ENCODE peak calls at places on chromosomes 11 and 22, in seven cellular contexts. C, T, J, U, B, E and O are unnamed samples.
A peak's percentile ranks its signal among the peaks of the same experiment; 100 is the strongest.

GRCh38 chr22:36552300-36552699 is 23.3 kb upstream of the EIF3D start:
- DNase-seq in C (no peak), T (no peak), J (no peak), U (no peak), B (no peak), E (no peak), O (no peak)

GRCh38 chr11:66115638-66116410 is 45.8 kb downstream of the PACS1 start:
- DNase-seq in C (no peak), T (no peak), J (no peak), U (no peak), B (peak; percentile 20), E (no peak), O (no peak)

GRCh38 chr22:20393705-20394476 is at the start of gene ZNF74:
- DNase-seq in C (peak; percentile 82), T (peak; percentile 90), J (peak; percentile 85), U (peak; percentile 80), B (peak; percentile 88), E (peak; percentile 84), O (peak; percentile 91)

GRCh38 chr22:44764974-44765373 is 12.6 kb downstream of the ARHGAP8 start:
- DNase-seq in C (no peak), T (no peak), J (no peak), U (no peak), B (no peak), E (no peak), O (no peak)

GRCh38 chr11:859394-860131 is 16.9 kb downstream of the TSPAN4 start:
- DNase-seq in C (peak; percentile 79), T (peak; percentile 84), J (peak; percentile 80), U (peak; percentile 62), B (peak; percentile 85), E (peak; percentile 26), O (peak; percentile 90)

GRCh38 chr11:61542024-61542461 is 33.5 kb downstream of the LRRC10B start:
- DNase-seq in C (peak; percentile 18), T (no peak), J (no peak), U (no peak), B (no peak), E (no peak), O (peak; percentile 41)

GRCh38 chr22:29098296-29098695 is 25.5 kb downstream of the KREMEN1 start:
- DNase-seq in C (no peak), T (no peak), J (no peak), U (no peak), B (no peak), E (no peak), O (no peak)

GRCh38 chr11:101129203-101129943 is at the start of gene PGR:
- DNase-seq in C (peak; percentile 86), T (no peak), J (peak; percentile 52), U (peak; percentile 27), B (no peak), E (no peak), O (no peak)

GRCh38 chr11:108787105-108787504 is 122.2 kb downstream of the DDX10 start:
- DNase-seq in C (no peak), T (no peak), J (no peak), U (no peak), B (no peak), E (peak; percentile 44), O (no peak)

GRCh38 chr11:66906077-66906929 is 49.4 kb downstream of the LRFN4 start:
- DNase-seq in C (no peak), T (peak; percentile 78), J (no peak), U (no peak), B (peak; percentile 49), E (peak; percentile 84), O (no peak)

GRCh38 chr11:47408598-47409439 is 429 bp downstream of the SLC39A13 start:
- DNase-seq in C (peak; percentile 65), T (peak; percentile 51), J (peak; percentile 68), U (no peak), B (peak; percentile 87), E (peak; percentile 72), O (peak; percentile 67)

GRCh38 chr11:21264125-21264524 is 594.7 kb downstream of the NELL1 start:
- DNase-seq in C (no peak), T (no peak), J (no peak), U (no peak), B (no peak), E (no peak), O (no peak)

GRCh38 chr11:126391970-126392637 is 36.6 kb downstream of the ST3GAL4 start:
- DNase-seq in C (no peak), T (no peak), J (peak; percentile 37), U (peak; percentile 9), B (no peak), E (no peak), O (peak; percentile 34)

GRCh38 chr22:45195616-45196015 is 31.9 kb downstream of the NUP50 start:
- DNase-seq in C (no peak), T (no peak), J (no peak), U (no peak), B (no peak), E (no peak), O (no peak)

GRCh38 chr11:25198704-25199103 is 701.9 kb downstream of the LUZP2 start:
- DNase-seq in C (no peak), T (no peak), J (no peak), U (no peak), B (no peak), E (no peak), O (no peak)

GRCh38 chr11:31810779-31811647 is at the start of gene PAX6:
- DNase-seq in C (no peak), T (no peak), J (peak; percentile 50), U (no peak), B (peak; percentile 19), E (peak; percentile 74), O (peak; percentile 76)

GRCh38 chr11:47992959-47993820 is 12.8 kb downstream of the PTPRJ start:
- DNase-seq in C (no peak), T (no peak), J (no peak), U (no peak), B (peak; percentile 89), E (peak; percentile 59), O (no peak)

GRCh38 chr11:29159552-29160465 is 857.0 kb downstream of the KCNA4 start:
- DNase-seq in C (no peak), T (peak; percentile 34), J (no peak), U (no peak), B (peak; percentile 90), E (peak; percentile 84), O (peak; percentile 27)

GRCh38 chr11:69371731-69372588 is 78.0 kb downstream of the MYEOV start:
- DNase-seq in C (no peak), T (peak; percentile 19), J (no peak), U (no peak), B (no peak), E (no peak), O (no peak)

GRCh38 chr11:130457909-130458729 is 9.7 kb downstream of the ADAMTS15 start:
- DNase-seq in C (no peak), T (no peak), J (no peak), U (no peak), B (no peak), E (no peak), O (no peak)

GRCh38 chr22:27732841-27733240 is 68.7 kb downstream of the MN1 start:
- DNase-seq in C (no peak), T (no peak), J (no peak), U (no peak), B (no peak), E (no peak), O (no peak)

GRCh38 chr11:70019576-70020011 is 58.5 kb upstream of the ANO1 start:
- DNase-seq in C (no peak), T (no peak), J (no peak), U (no peak), B (peak; percentile 45), E (no peak), O (no peak)

GRCh38 chr22:32801436-32802290 is at the start of gene TIMP3:
- DNase-seq in C (peak; percentile 95), T (peak; percentile 63), J (peak; percentile 82), U (peak; percentile 92), B (peak; percentile 82), E (no peak), O (peak; percentile 79)

GRCh38 chr11:120561286-120561685 is 49.7 kb downstream of the GRIK4 start:
- DNase-seq in C (no peak), T (no peak), J (no peak), U (no peak), B (no peak), E (no peak), O (no peak)

GRCh38 chr11:120558754-120559431 is 47.3 kb downstream of the GRIK4 start:
- DNase-seq in C (no peak), T (no peak), J (no peak), U (no peak), B (no peak), E (no peak), O (no peak)

GRCh38 chr11:120555433-120555773 is 43.9 kb downstream of the GRIK4 start:
- DNase-seq in C (no peak), T (no peak), J (no peak), U (no peak), B (no peak), E (no peak), O (no peak)

GRCh38 chr11:120554771-120555432 is 43.4 kb downstream of the GRIK4 start:
- DNase-seq in C (no peak), T (no peak), J (no peak), U (no peak), B (peak; percentile 73), E (no peak), O (peak; percentile 54)

GRCh38 chr11:120556841-120557240 is 45.3 kb downstream of the GRIK4 start:
- DNase-seq in C (no peak), T (no peak), J (no peak), U (no peak), B (no peak), E (no peak), O (no peak)
- H3K4me1 ChIP-seq in C (no peaks in the 10 kb centered on the region), T (no peaks in the 10 kb centered on the region), J (no peaks in the 10 kb centered on the region), U (no peaks in the 10 kb centered on the region), B (peaks cover 8% of the 10 kb centered on the region), E (no peaks in the 10 kb centered on the region), O (peaks cover 19% of the 10 kb centered on the region)

GRCh38 chr22:37594237-37594636 is 14.3 kb upstream of the LGALS2 start:
- DNase-seq in C (no peak), T (no peak), J (no peak), U (no peak), B (no peak), E (no peak), O (no peak)
- TF ChIP-seq CTCF in C (no peak), T (no peak), J (no peak), U (no peak), B (no peak), E (peak; percentile 13), O (no peak)

DNA sequence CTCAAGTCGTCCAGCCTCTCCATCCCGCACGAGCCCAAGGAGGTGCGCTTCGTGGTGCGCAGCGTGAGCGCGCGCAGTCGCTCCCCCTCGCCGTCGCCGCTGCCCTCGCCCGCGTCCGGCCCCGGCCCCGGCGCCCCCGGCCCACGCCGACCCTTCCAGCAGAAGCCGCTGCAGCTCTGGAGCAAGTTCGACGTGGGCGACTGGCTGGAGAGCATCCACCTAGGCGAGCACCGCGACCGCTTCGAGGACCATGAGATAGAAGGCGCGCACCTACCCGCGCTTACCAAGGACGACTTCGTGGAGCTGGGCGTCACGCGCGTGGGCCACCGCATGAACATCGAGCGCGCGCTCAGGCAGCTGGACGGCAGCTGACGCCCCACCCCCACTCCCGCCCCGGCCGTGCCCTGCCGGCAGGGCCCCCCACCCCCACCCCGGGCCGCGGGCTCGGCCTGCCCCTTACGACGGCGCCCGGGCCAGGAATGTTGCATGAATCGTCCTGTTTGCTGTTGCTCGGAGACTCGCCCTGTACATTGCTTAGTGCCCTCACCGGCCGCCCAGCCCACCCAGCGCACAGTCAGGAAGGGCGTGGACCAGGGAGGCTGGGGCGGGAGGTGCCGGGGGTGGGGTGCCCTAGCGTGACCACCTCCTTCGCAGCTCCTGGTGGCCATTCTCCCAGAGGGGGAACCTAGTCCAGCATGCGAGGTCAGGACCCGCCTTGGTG is 6.9 kb upstream of the ACR start:
- DNase-seq in C (peak; percentile 18), T (no peak), J (peak; percentile 48), U (peak; percentile 12), B (no peak), E (no peak), O (no peak)
- H3K4me1 ChIP-seq in C (no peaks in the 10 kb centered on the region), T (peaks cover 28% of the 10 kb centered on the region), J (no peaks in the 10 kb centered on the region), U (no peaks in the 10 kb centered on the region), B (peaks cover 7% of the 10 kb centered on the region), E (no peaks in the 10 kb centered on the region), O (peaks cover 3% of the 10 kb centered on the region)

GRCh38 chr11:132184079-132184478 is 813.7 kb downstream of the NTM start:
- DNase-seq in C (no peak), T (no peak), J (no peak), U (no peak), B (no peak), E (no peak), O (no peak)
- TF ChIP-seq CTCF in C (no peak), T (no peak), J (no peak), U (no peak), B (no peak), E (no peak), O (no peak)